ENCODE peak calls at places on chromosomes 13 and 19, in four cellular contexts. One of them, this sample, is unnamed.

GRCh38 chr19:29515233-29515619 is 10.6 kb upstream of the VSTM2B start:
- DNase-seq in K562: no peak
- DNase-seq in HepG2: no peak
- DNase-seq in GM12878: no peak
- DNase-seq in this sample: no peak

GRCh38 chr13:96836733-96837132 is 157.5 kb downstream of the OXGR1 start:
- DNase-seq in GM12878: no peak
- DNase-seq in HepG2: no peak
- DNase-seq in K562: no peak
- DNase-seq in this sample: no peak

GRCh38 chr13:83232626-83233025 is 649.6 kb downstream of the SLITRK1 start:
- DNase-seq in GM12878: no peak
- DNase-seq in HepG2: no peak
- DNase-seq in K562: no peak
- DNase-seq in this sample: no peak

GRCh38 chr13:34750078-34750703 is 191.9 kb upstream of the NBEA start:
- DNase-seq in GM12878: no peak
- DNase-seq in HepG2: no peak
- DNase-seq in K562: no peak
- DNase-seq in this sample: peak; percentile 66

GRCh38 chr13:111202149-111202548 is 87.0 kb downstream of the ARHGEF7 start:
- DNase-seq in HepG2: no peak
- DNase-seq in K562: no peak
- DNase-seq in GM12878: no peak
- DNase-seq in this sample: no peak

GRCh38 chr13:39963612-39964011 is 308.1 kb downstream of the COG6 start:
- DNase-seq in HepG2: no peak
- DNase-seq in K562: no peak
- DNase-seq in GM12878: no peak
- DNase-seq in this sample: no peak

GRCh38 chr13:96020155-96020575 is 33.0 kb downstream of the UGGT2 start:
- DNase-seq in GM12878: peak; percentile 23
- DNase-seq in HepG2: peak; percentile 75
- DNase-seq in K562: peak; percentile 12
- DNase-seq in this sample: no peak

GRCh38 chr19:51311388-51312257 is at the start of gene IGLON5:
- DNase-seq in GM12878: no peak
- DNase-seq in HepG2: no peak
- DNase-seq in K562: peak; percentile 72
- DNase-seq in this sample: peak; percentile 72

GRCh38 chr13:111929036-111929616 is 137.8 kb upstream of the SOX1 start:
- DNase-seq in GM12878: no peak
- DNase-seq in HepG2: no peak
- DNase-seq in K562: no peak
- DNase-seq in this sample: no peak

GRCh38 chr13:69109891-69110525 is 997.6 kb upstream of the ATXN8OS start:
- DNase-seq in HepG2: no peak
- DNase-seq in GM12878: no peak
- DNase-seq in K562: no peak
- DNase-seq in this sample: no peak

GRCh38 chr13:95485518-95486144 is 66.9 kb upstream of the CLDN10 start:
- DNase-seq in K562: no peak
- DNase-seq in GM12878: no peak
- DNase-seq in HepG2: no peak
- DNase-seq in this sample: no peak

GRCh38 chr19:10328558-10329429 is 4.5 kb downstream of the RAVER1 start:
- DNase-seq in GM12878: no peak
- DNase-seq in HepG2: no peak
- DNase-seq in K562: no peak
- DNase-seq in this sample: no peak

GRCh38 chr13:111177081-111177711 is 62.1 kb downstream of the ARHGEF7 start:
- DNase-seq in K562: no peak
- DNase-seq in HepG2: no peak
- DNase-seq in GM12878: no peak
- DNase-seq in this sample: no peak

GRCh38 chr13:28475916-28476725 is 18.8 kb downstream of the FLT1 start:
- DNase-seq in K562: no peak
- DNase-seq in GM12878: no peak
- DNase-seq in HepG2: no peak
- DNase-seq in this sample: no peak

GRCh38 chr19:42362891-42363440 is 27.1 kb downstream of the CNFN start:
- DNase-seq in HepG2: no peak
- DNase-seq in K562: no peak
- DNase-seq in GM12878: no peak
- DNase-seq in this sample: no peak

GRCh38 chr19:19059837-19060611 is 3.8 kb upstream of the SLC25A42 start:
- DNase-seq in K562: peak; percentile 86
- DNase-seq in GM12878: no peak
- DNase-seq in HepG2: no peak
- DNase-seq in this sample: no peak

GRCh38 chr19:4916292-4917082 is 7.2 kb downstream of the UHRF1 start:
- DNase-seq in HepG2: no peak
- DNase-seq in K562: peak; percentile 17
- DNase-seq in GM12878: no peak
- DNase-seq in this sample: no peak

GRCh38 chr13:72218966-72219365 is 352.0 kb upstream of the DACH1 start:
- DNase-seq in HepG2: no peak
- DNase-seq in GM12878: no peak
- DNase-seq in K562: no peak
- DNase-seq in this sample: no peak

GRCh38 chr13:22211876-22212275 is 541.0 kb downstream of the FGF9 start:
- DNase-seq in HepG2: no peak
- DNase-seq in K562: no peak
- DNase-seq in GM12878: no peak
- DNase-seq in this sample: no peak

GRCh38 chr19:35211545-35212230 is 16.9 kb downstream of the FAM187B start:
- DNase-seq in GM12878: no peak
- DNase-seq in K562: no peak
- DNase-seq in HepG2: peak; percentile 13
- DNase-seq in this sample: no peak

GRCh38 chr19:4609878-4610511 is 29.3 kb upstream of the TNFAIP8L1 start:
- DNase-seq in K562: no peak
- DNase-seq in HepG2: no peak
- DNase-seq in GM12878: no peak
- DNase-seq in this sample: no peak

GRCh38 chr19:29666634-29667389 is 1.6 kb downstream of the PLEKHF1 start:
- DNase-seq in K562: no peak
- DNase-seq in HepG2: peak; percentile 55
- DNase-seq in GM12878: no peak
- DNase-seq in this sample: peak; percentile 66

GRCh38 chr13:104137416-104137815 is 1071.2 kb upstream of the SLC10A2 start:
- DNase-seq in K562: no peak
- DNase-seq in HepG2: no peak
- DNase-seq in GM12878: no peak
- DNase-seq in this sample: no peak

GRCh38 chr19:38862321-38863059 is 12.7 kb upstream of the HNRNPL start:
- DNase-seq in K562: no peak
- DNase-seq in GM12878: no peak
- DNase-seq in HepG2: no peak
- DNase-seq in this sample: no peak

GRCh38 chr19:18735752-18736151 is 52.3 kb downstream of the CRTC1 start:
- DNase-seq in HepG2: no peak
- DNase-seq in GM12878: no peak
- DNase-seq in K562: no peak
- DNase-seq in this sample: no peak

GRCh38 chr13:73411067-73411809 is 352.4 kb downstream of the KLF5 start:
- DNase-seq in K562: no peak
- DNase-seq in HepG2: no peak
- DNase-seq in GM12878: no peak
- DNase-seq in this sample: no peak

GRCh38 chr19:9917322-9917721 is 19.0 kb downstream of the OLFM2 start:
- DNase-seq in K562: peak; percentile 80
- DNase-seq in GM12878: no peak
- DNase-seq in HepG2: peak; percentile 51
- DNase-seq in this sample: peak; percentile 47

GRCh38 chr13:50415428-50415827 is 400.2 kb downstream of the KCNRG start:
- DNase-seq in GM12878: no peak
- DNase-seq in K562: no peak
- DNase-seq in HepG2: no peak
- DNase-seq in this sample: no peak

GRCh38 chr19:32407004-32407992 is 1.7 kb downstream of the DPY19L3 start:
- DNase-seq in GM12878: no peak
- DNase-seq in HepG2: peak; percentile 16
- DNase-seq in K562: peak; percentile 54
- DNase-seq in this sample: no peak

GRCh38 chr13:62924395-62924794 is 1508.7 kb upstream of the PCDH20 start:
- DNase-seq in K562: no peak
- DNase-seq in GM12878: no peak
- DNase-seq in HepG2: no peak
- DNase-seq in this sample: no peak

GRCh38 chr19:49851456-49852259 is 699 bp downstream of the PTOV1 start:
- DNase-seq in K562: peak; percentile 89
- DNase-seq in HepG2: no peak
- DNase-seq in GM12878: no peak
- DNase-seq in this sample: peak; percentile 71
- TF ChIP-seq TCF7 in K562: no peak
- TF ChIP-seq TCF7 in HepG2: no peak
- TF ChIP-seq TCF7 in GM12878: no peak
- TF ChIP-seq TCF7 in this sample: no peak

DNA sequence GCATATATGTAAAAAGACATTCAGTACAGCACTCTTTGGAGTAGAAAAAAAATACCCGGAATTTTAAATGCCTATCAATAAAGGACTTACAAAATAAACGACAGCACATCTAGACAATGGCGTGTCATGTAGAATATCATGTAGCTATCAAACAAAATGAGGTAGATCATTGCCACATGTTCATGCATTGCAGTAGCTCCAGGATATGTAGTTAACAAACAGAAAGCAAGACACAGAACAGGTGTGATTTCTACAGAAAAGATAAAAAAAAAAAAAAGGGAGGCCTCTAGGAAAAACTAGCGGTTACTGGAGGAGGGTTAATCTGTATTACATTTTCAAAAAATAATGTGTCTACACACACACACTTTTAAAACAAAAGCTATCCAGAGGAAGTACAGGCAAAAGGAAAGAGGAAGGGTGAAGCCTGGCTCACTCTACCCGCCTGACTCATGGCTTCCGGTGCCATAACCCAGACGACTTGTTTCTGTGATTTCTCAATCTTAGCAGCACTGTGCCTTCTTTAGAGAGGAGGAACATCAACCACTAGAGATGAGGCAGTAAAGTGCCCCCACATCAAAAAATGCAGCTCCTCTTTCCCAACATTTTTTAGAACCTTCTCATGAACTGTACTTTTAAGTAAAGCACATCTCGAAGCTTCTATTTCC is 6.9 kb downstream of the KCTD12 start:
- DNase-seq in K562: no peak
- DNase-seq in GM12878: peak; percentile 47
- DNase-seq in HepG2: no peak
- DNase-seq in this sample: no peak
- TF ChIP-seq TCF7 in K562: no peak
- TF ChIP-seq TCF7 in GM12878: no peak
- TF ChIP-seq TCF7 in HepG2: no peak
- TF ChIP-seq TCF7 in this sample: no peak

DNA sequence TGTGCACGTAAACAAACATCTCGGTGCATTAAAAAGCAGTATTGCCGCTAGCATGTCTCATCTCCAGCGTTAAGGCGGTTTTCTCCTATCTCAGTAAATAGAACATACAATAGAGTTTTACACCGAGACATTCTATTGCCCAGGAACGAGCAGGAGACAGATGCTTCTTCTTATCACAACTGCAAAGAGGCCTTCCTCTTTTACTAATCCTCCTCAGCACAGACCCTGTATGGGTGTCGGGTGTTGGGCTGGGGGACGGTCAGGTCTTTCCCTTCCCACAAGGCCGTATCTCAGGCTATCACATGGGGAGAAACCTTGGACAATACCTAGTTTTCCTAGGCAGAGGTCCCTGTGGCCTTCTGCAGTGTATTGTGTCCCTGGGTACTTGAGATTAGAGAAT is 21.2 kb downstream of the ZNF233 start:
- DNase-seq in HepG2: no peak
- DNase-seq in K562: no peak
- DNase-seq in GM12878: no peak
- DNase-seq in this sample: no peak
- TF ChIP-seq TCF7 in HepG2: no peak
- TF ChIP-seq TCF7 in K562: no peak
- TF ChIP-seq TCF7 in GM12878: no peak
- TF ChIP-seq TCF7 in this sample: no peak

GRCh38 chr19:46159418-46159817 is 11.4 kb downstream of the IGFL2 start:
- DNase-seq in HepG2: no peak
- DNase-seq in GM12878: no peak
- DNase-seq in K562: no peak
- DNase-seq in this sample: no peak
- TF ChIP-seq TCF7 in HepG2: no peak
- TF ChIP-seq TCF7 in GM12878: no peak
- TF ChIP-seq TCF7 in K562: no peak
- TF ChIP-seq TCF7 in this sample: no peak

GRCh38 chr13:47480121-47480520 is 521.0 kb downstream of the SUCLA2 start:
- DNase-seq in GM12878: no peak
- DNase-seq in K562: no peak
- DNase-seq in HepG2: no peak
- DNase-seq in this sample: no peak
- TF ChIP-seq TCF7 in GM12878: no peak
- TF ChIP-seq TCF7 in K562: no peak
- TF ChIP-seq TCF7 in HepG2: no peak
- TF ChIP-seq TCF7 in this sample: no peak

DNA sequence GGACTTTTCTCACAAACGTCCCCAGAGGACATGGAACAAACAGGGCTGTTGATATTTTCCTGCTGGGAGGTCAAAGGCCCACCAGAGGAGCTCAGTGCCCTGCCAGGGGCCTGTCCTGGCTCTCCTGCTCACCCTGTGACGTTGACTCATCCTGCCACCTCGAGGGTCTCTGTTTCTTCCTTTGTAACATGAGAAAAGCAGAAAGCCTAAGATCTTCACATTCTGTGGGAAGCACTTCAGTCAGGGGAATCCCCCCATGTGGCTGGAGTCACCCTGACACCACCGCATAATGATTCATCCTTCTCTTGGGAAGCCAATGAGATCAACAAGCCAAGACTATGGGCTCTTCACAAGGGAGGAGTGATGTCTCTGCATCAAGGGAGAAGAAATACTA is 147.9 kb downstream of the KATNAL1 start:
- DNase-seq in GM12878: no peak
- DNase-seq in HepG2: no peak
- DNase-seq in K562: no peak
- DNase-seq in this sample: no peak
- TF ChIP-seq TCF7 in GM12878: no peak
- TF ChIP-seq TCF7 in HepG2: no peak
- TF ChIP-seq TCF7 in K562: no peak
- TF ChIP-seq TCF7 in this sample: no peak

GRCh38 chr13:105773887-105774538 is 761.4 kb downstream of the EFNB2 start:
- DNase-seq in K562: no peak
- DNase-seq in HepG2: peak; percentile 1
- DNase-seq in GM12878: no peak
- DNase-seq in this sample: no peak
- TF ChIP-seq TCF7 in K562: no peak
- TF ChIP-seq TCF7 in HepG2: no peak
- TF ChIP-seq TCF7 in GM12878: no peak
- TF ChIP-seq TCF7 in this sample: no peak